ENCODE peak calls at places on chromosomes 16 and 17, in six cellular contexts. One of them, this sample, is unnamed.

GRCh38 chr17:79654350-79654959 is 43.6 kb upstream of the RBFOX3 start:
- DNase-seq in HFF-Myc: no peak
- DNase-seq in tibial nerve: no peak
- DNase-seq in cardiac muscle cell: no peak
- DNase-seq in choroid plexus epithelial cell: no peak
- DNase-seq in thoracic aorta: no peak
- DNase-seq in this sample: no peak

GRCh38 chr17:44971776-44972483 is 3.8 kb upstream of the C1QL1 start:
- DNase-seq in HFF-Myc: no peak
- DNase-seq in cardiac muscle cell: no peak
- DNase-seq in tibial nerve: no peak
- DNase-seq in choroid plexus epithelial cell: peak
- DNase-seq in thoracic aorta: no peak
- DNase-seq in this sample: no peak

GRCh38 chr16:15682105-15682570 is 32.1 kb downstream of the NDE1 start:
- DNase-seq in HFF-Myc: peak
- DNase-seq in tibial nerve: peak
- DNase-seq in thoracic aorta: no peak
- DNase-seq in choroid plexus epithelial cell: peak
- DNase-seq in cardiac muscle cell: peak
- DNase-seq in this sample: no peak

GRCh38 chr17:42537156-42537805 is 1.2 kb downstream of the NAGLU start:
- DNase-seq in tibial nerve: no peak
- DNase-seq in cardiac muscle cell: no peak
- DNase-seq in thoracic aorta: no peak
- DNase-seq in choroid plexus epithelial cell: no peak
- DNase-seq in HFF-Myc: no peak
- DNase-seq in this sample: no peak

GRCh38 chr17:53626286-53626685 is 196.4 kb upstream of the KIF2B start:
- DNase-seq in tibial nerve: no peak
- DNase-seq in choroid plexus epithelial cell: peak
- DNase-seq in thoracic aorta: no peak
- DNase-seq in HFF-Myc: no peak
- DNase-seq in cardiac muscle cell: no peak
- DNase-seq in this sample: no peak

GRCh38 chr16:27169511-27170071 is 33.7 kb upstream of the KDM8 start:
- DNase-seq in thoracic aorta: no peak
- DNase-seq in tibial nerve: no peak
- DNase-seq in HFF-Myc: no peak
- DNase-seq in cardiac muscle cell: no peak
- DNase-seq in choroid plexus epithelial cell: peak
- DNase-seq in this sample: no peak

GRCh38 chr17:18261659-18262058 is 1.2 kb downstream of the MIEF2 start:
- DNase-seq in cardiac muscle cell: no peak
- DNase-seq in HFF-Myc: no peak
- DNase-seq in thoracic aorta: no peak
- DNase-seq in tibial nerve: no peak
- DNase-seq in choroid plexus epithelial cell: no peak
- DNase-seq in this sample: no peak

GRCh38 chr17:40607641-40608040 is 40.0 kb downstream of the SMARCE1 start:
- DNase-seq in HFF-Myc: no peak
- DNase-seq in thoracic aorta: no peak
- DNase-seq in cardiac muscle cell: no peak
- DNase-seq in choroid plexus epithelial cell: no peak
- DNase-seq in tibial nerve: no peak
- DNase-seq in this sample: no peak

GRCh38 chr17:21815352-21816063 is 123.2 kb downstream of the KCNJ18 start:
- DNase-seq in cardiac muscle cell: no peak
- DNase-seq in choroid plexus epithelial cell: no peak
- DNase-seq in tibial nerve: no peak
- DNase-seq in thoracic aorta: no peak
- DNase-seq in HFF-Myc: no peak
- DNase-seq in this sample: no peak

GRCh38 chr17:46733837-46734516 is 84.5 kb downstream of the WNT3 start:
- DNase-seq in cardiac muscle cell: no peak
- DNase-seq in HFF-Myc: no peak
- DNase-seq in tibial nerve: no peak
- DNase-seq in choroid plexus epithelial cell: no peak
- DNase-seq in thoracic aorta: no peak
- DNase-seq in this sample: no peak

GRCh38 chr16:53281280-53281679 is 153.0 kb upstream of the RBL2 start:
- DNase-seq in choroid plexus epithelial cell: no peak
- DNase-seq in HFF-Myc: no peak
- DNase-seq in thoracic aorta: no peak
- DNase-seq in cardiac muscle cell: no peak
- DNase-seq in tibial nerve: no peak
- DNase-seq in this sample: no peak

GRCh38 chr16:78277374-78277773 is 177.9 kb downstream of the WWOX start:
- DNase-seq in HFF-Myc: no peak
- DNase-seq in choroid plexus epithelial cell: no peak
- DNase-seq in cardiac muscle cell: peak
- DNase-seq in tibial nerve: no peak
- DNase-seq in thoracic aorta: no peak
- DNase-seq in this sample: no peak

GRCh38 chr17:61400058-61400785 is 579 bp downstream of the TBX2 start:
- DNase-seq in thoracic aorta: no peak
- DNase-seq in HFF-Myc: no peak
- DNase-seq in cardiac muscle cell: peak
- DNase-seq in choroid plexus epithelial cell: peak
- DNase-seq in tibial nerve: no peak
- DNase-seq in this sample: no peak

GRCh38 chr16:88649195-88649923 is 1.5 kb downstream of the CYBA start:
- DNase-seq in HFF-Myc: no peak
- DNase-seq in choroid plexus epithelial cell: peak
- DNase-seq in cardiac muscle cell: no peak
- DNase-seq in tibial nerve: no peak
- DNase-seq in thoracic aorta: no peak
- DNase-seq in this sample: no peak

GRCh38 chr16:31501226-31501965 is 6.8 kb downstream of the RUSF1 start:
- DNase-seq in choroid plexus epithelial cell: no peak
- DNase-seq in cardiac muscle cell: no peak
- DNase-seq in tibial nerve: no peak
- DNase-seq in thoracic aorta: no peak
- DNase-seq in HFF-Myc: no peak
- DNase-seq in this sample: no peak

GRCh38 chr16:820730-821129 is 20.2 kb upstream of the GNG13 start:
- DNase-seq in cardiac muscle cell: no peak
- DNase-seq in thoracic aorta: no peak
- DNase-seq in HFF-Myc: no peak
- DNase-seq in tibial nerve: no peak
- DNase-seq in choroid plexus epithelial cell: no peak
- DNase-seq in this sample: no peak

GRCh38 chr16:55444754-55445485 is 34.1 kb upstream of the MMP2 start:
- DNase-seq in thoracic aorta: no peak
- DNase-seq in tibial nerve: peak
- DNase-seq in HFF-Myc: no peak
- DNase-seq in cardiac muscle cell: peak
- DNase-seq in choroid plexus epithelial cell: no peak
- DNase-seq in this sample: no peak

GRCh38 chr17:82804442-82805191 is 35.2 kb downstream of the ZNF750 start:
- DNase-seq in choroid plexus epithelial cell: peak
- DNase-seq in cardiac muscle cell: no peak
- DNase-seq in tibial nerve: peak
- DNase-seq in HFF-Myc: no peak
- DNase-seq in thoracic aorta: no peak
- DNase-seq in this sample: peak

GRCh38 chr17:33202796-33203195 is 90.3 kb downstream of the ASIC2 start:
- DNase-seq in cardiac muscle cell: no peak
- DNase-seq in choroid plexus epithelial cell: no peak
- DNase-seq in thoracic aorta: no peak
- DNase-seq in HFF-Myc: no peak
- DNase-seq in tibial nerve: no peak
- DNase-seq in this sample: no peak

GRCh38 chr17:65332375-65332774 is 195.2 kb downstream of the RGS9 start:
- DNase-seq in cardiac muscle cell: no peak
- DNase-seq in choroid plexus epithelial cell: peak
- DNase-seq in HFF-Myc: no peak
- DNase-seq in tibial nerve: no peak
- DNase-seq in thoracic aorta: no peak
- DNase-seq in this sample: no peak

GRCh38 chr17:62706598-62707424 is 79.3 kb downstream of the MRC2 start:
- DNase-seq in HFF-Myc: no peak
- DNase-seq in choroid plexus epithelial cell: no peak
- DNase-seq in tibial nerve: no peak
- DNase-seq in cardiac muscle cell: no peak
- DNase-seq in thoracic aorta: no peak
- DNase-seq in this sample: no peak

GRCh38 chr17:80877095-80877828 is 114.4 kb upstream of the CHMP6 start:
- DNase-seq in tibial nerve: no peak
- DNase-seq in cardiac muscle cell: no peak
- DNase-seq in HFF-Myc: no peak
- DNase-seq in choroid plexus epithelial cell: no peak
- DNase-seq in thoracic aorta: no peak
- DNase-seq in this sample: no peak

GRCh38 chr17:75487351-75488070 is 27.8 kb downstream of the CASKIN2 start:
- DNase-seq in HFF-Myc: no peak
- DNase-seq in choroid plexus epithelial cell: peak
- DNase-seq in cardiac muscle cell: no peak
- DNase-seq in thoracic aorta: no peak
- DNase-seq in tibial nerve: no peak
- DNase-seq in this sample: no peak

GRCh38 chr16:51337662-51338061 is 186.6 kb upstream of the SALL1 start:
- DNase-seq in thoracic aorta: no peak
- DNase-seq in choroid plexus epithelial cell: no peak
- DNase-seq in tibial nerve: no peak
- DNase-seq in cardiac muscle cell: no peak
- DNase-seq in HFF-Myc: no peak
- DNase-seq in this sample: no peak

GRCh38 chr17:16419929-16420271 is 4.5 kb downstream of the TRPV2 start:
- DNase-seq in thoracic aorta: no peak
- DNase-seq in choroid plexus epithelial cell: peak
- DNase-seq in cardiac muscle cell: no peak
- DNase-seq in HFF-Myc: no peak
- DNase-seq in tibial nerve: no peak
- DNase-seq in this sample: no peak

DNA sequence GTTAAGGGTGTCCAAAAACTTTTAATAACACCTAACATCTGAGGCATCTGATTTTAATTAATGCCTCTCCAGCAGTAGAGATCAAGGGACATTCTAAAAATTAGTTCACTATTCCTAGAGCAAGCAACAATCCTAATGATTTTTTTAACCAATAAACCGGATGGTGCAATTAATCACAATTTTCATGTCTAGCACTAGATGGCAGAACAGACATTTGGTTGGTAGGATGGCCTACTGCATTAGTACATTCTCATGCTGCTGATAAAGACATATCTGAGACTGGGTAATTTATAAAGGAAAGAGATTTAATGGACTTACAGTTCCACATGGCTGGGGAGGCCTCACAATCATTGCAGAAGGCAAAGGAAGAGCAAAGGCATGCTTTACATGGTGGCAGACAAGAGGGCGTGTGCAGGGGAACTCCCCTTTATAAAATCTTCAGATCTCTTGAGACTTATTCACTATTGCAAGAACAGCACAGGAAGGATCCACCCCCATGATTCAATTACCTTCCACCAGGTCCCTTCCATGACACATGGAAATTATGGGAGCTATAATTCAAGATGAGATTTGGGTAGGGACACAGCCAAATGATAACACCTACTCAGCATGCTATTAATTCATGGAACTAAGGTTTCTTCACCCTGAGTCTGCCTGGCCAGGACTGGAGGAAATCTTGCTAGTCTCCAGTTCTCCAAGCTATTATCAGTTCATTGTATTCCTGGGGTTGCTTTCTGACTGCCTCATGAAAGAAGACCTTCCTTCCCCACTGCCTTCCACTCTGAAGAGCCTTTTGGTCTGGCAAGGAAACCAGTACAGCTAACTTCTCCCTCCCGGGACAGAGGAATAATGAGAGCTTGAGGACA is 24.8 kb downstream of the HS3ST3A1 start:
- DNase-seq in choroid plexus epithelial cell: peak
- DNase-seq in HFF-Myc: no peak
- DNase-seq in tibial nerve: no peak
- DNase-seq in thoracic aorta: no peak
- DNase-seq in cardiac muscle cell: no peak
- DNase-seq in this sample: no peak
- TF ChIP-seq CTCF in choroid plexus epithelial cell: peak
- TF ChIP-seq CTCF in HFF-Myc: no peak
- TF ChIP-seq CTCF in tibial nerve: no peak
- TF ChIP-seq CTCF in thoracic aorta: no peak
- TF ChIP-seq CTCF in cardiac muscle cell: peak
- TF ChIP-seq CTCF in this sample: no peak

DNA sequence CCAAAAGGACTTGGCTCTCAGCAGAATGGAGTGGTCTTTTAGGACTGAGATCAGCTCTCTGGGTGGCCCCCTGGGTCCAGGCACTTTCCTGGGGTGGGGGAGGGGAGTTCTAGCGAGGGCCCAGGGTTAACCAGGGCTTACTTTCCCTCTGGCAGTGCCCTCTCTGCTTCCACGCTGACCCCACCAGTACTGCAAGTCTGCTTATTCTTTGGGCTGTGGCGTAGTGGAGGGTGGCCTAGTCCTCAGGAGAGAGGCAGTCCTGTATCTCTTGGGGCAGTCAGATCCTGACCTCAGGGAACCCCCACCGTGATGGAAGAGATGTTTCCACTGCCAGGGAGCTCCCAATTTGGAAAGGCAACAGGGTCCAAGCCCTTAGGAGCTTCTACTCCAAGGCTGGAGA is 79.4 kb downstream of the CCDC182 start:
- DNase-seq in choroid plexus epithelial cell: no peak
- DNase-seq in tibial nerve: no peak
- DNase-seq in thoracic aorta: no peak
- DNase-seq in HFF-Myc: no peak
- DNase-seq in cardiac muscle cell: no peak
- DNase-seq in this sample: no peak
- TF ChIP-seq CTCF in choroid plexus epithelial cell: no peak
- TF ChIP-seq CTCF in tibial nerve: no peak
- TF ChIP-seq CTCF in thoracic aorta: no peak
- TF ChIP-seq CTCF in HFF-Myc: no peak
- TF ChIP-seq CTCF in cardiac muscle cell: no peak
- TF ChIP-seq CTCF in this sample: no peak

GRCh38 chr17:7613769-7614421 is 802 bp downstream of the FXR2 start:
- DNase-seq in tibial nerve: no peak
- DNase-seq in HFF-Myc: no peak
- DNase-seq in thoracic aorta: no peak
- DNase-seq in cardiac muscle cell: no peak
- DNase-seq in choroid plexus epithelial cell: peak
- DNase-seq in this sample: no peak
- TF ChIP-seq CTCF in tibial nerve: no peak
- TF ChIP-seq CTCF in HFF-Myc: no peak
- TF ChIP-seq CTCF in thoracic aorta: no peak
- TF ChIP-seq CTCF in cardiac muscle cell: no peak
- TF ChIP-seq CTCF in choroid plexus epithelial cell: no peak
- TF ChIP-seq CTCF in this sample: no peak

GRCh38 chr16:58636474-58636873 is 6.8 kb upstream of the CNOT1 start:
- DNase-seq in cardiac muscle cell: no peak
- DNase-seq in choroid plexus epithelial cell: no peak
- DNase-seq in thoracic aorta: no peak
- DNase-seq in tibial nerve: no peak
- DNase-seq in HFF-Myc: no peak
- DNase-seq in this sample: no peak

GRCh38 chr16:58640949-58641348 is 11.3 kb upstream of the CNOT1 start:
- DNase-seq in cardiac muscle cell: no peak
- DNase-seq in tibial nerve: no peak
- DNase-seq in HFF-Myc: no peak
- DNase-seq in thoracic aorta: no peak
- DNase-seq in choroid plexus epithelial cell: no peak
- DNase-seq in this sample: no peak

GRCh38 chr16:58639836-58640235 is 10.2 kb upstream of the CNOT1 start:
- DNase-seq in tibial nerve: no peak
- DNase-seq in cardiac muscle cell: no peak
- DNase-seq in thoracic aorta: no peak
- DNase-seq in choroid plexus epithelial cell: no peak
- DNase-seq in HFF-Myc: no peak
- DNase-seq in this sample: no peak

GRCh38 chr16:58639230-58639629 is 9.6 kb upstream of the CNOT1 start:
- DNase-seq in HFF-Myc: no peak
- DNase-seq in choroid plexus epithelial cell: no peak
- DNase-seq in tibial nerve: no peak
- DNase-seq in thoracic aorta: no peak
- DNase-seq in cardiac muscle cell: no peak
- DNase-seq in this sample: no peak

GRCh38 chr16:58638148-58639036 is 8.8 kb upstream of the CNOT1 start:
- DNase-seq in cardiac muscle cell: no peak
- DNase-seq in HFF-Myc: peak
- DNase-seq in choroid plexus epithelial cell: peak
- DNase-seq in tibial nerve: peak
- DNase-seq in thoracic aorta: no peak
- DNase-seq in this sample: no peak
- TF ChIP-seq CTCF in cardiac muscle cell: peak
- TF ChIP-seq CTCF in HFF-Myc: peak
- TF ChIP-seq CTCF in choroid plexus epithelial cell: peak
- TF ChIP-seq CTCF in tibial nerve: no peak
- TF ChIP-seq CTCF in thoracic aorta: no peak
- TF ChIP-seq CTCF in this sample: no peak

This sample was measured in breast epithelium.